ENCODE peak calls at places on chromosome 1, in five cellular contexts. F, T, J, B and N are unnamed samples.

GRCh38 chr1:153352523-153352922 is 3.9 kb upstream of the PGLYRP4 start:
- DNase-seq in F (peak; percentile 42), T (peak; percentile 81), J (peak; percentile 72), B (peak; percentile 87), N (peak; percentile 75)

GRCh38 chr1:39089811-39090519 is 63.8 kb downstream of the NDUFS5 start:
- DNase-seq in F (no peak), T (peak; percentile 44), J (no peak), B (peak; percentile 30), N (peak; percentile 65)

GRCh38 chr1:59043796-59044195 is 253.1 kb upstream of the FGGY start:
- DNase-seq in F (no peak), T (peak; percentile 93), J (peak; percentile 36), B (no peak), N (peak; percentile 83)

GRCh38 chr1:219900882-219901281 is 27.5 kb downstream of the SLC30A10 start:
- DNase-seq in F (no peak), T (no peak), J (no peak), B (no peak), N (no peak)

GRCh38 chr1:248901578-248901977 is 4.5 kb upstream of the PGBD2 start:
- DNase-seq in F (no peak), T (no peak), J (no peak), B (no peak), N (no peak)

GRCh38 chr1:232542633-232543032 is 87.3 kb downstream of the SIPA1L2 start:
- DNase-seq in F (no peak), T (no peak), J (no peak), B (no peak), N (no peak)

GRCh38 chr1:165619647-165620151 is 11.3 kb upstream of the MGST3 start:
- DNase-seq in F (no peak), T (no peak), J (no peak), B (no peak), N (no peak)

GRCh38 chr1:109649380-109649987 is 6.4 kb upstream of the GSTM4 start:
- DNase-seq in F (no peak), T (peak; percentile 78), J (no peak), B (no peak), N (peak; percentile 65)

GRCh38 chr1:41919764-41920397 is 1.2 kb upstream of the HIVEP3 start:
- DNase-seq in F (no peak), T (no peak), J (no peak), B (peak; percentile 33), N (peak; percentile 42)

GRCh38 chr1:2949966-2950925 is 71.0 kb upstream of the ACTRT2 start:
- DNase-seq in F (no peak), T (no peak), J (no peak), B (no peak), N (no peak)

GRCh38 chr1:113219377-113219776 is 146.4 kb downstream of the LRIG2 start:
- DNase-seq in F (no peak), T (no peak), J (no peak), B (peak; percentile 21), N (no peak)

GRCh38 chr1:224884428-224884827 is 45.0 kb upstream of the DNAH14 start:
- DNase-seq in F (no peak), T (peak; percentile 9), J (no peak), B (no peak), N (no peak)

GRCh38 chr1:154324241-154324640 is 1.1 kb upstream of the ATP8B2 start:
- DNase-seq in F (no peak), T (no peak), J (peak; percentile 48), B (no peak), N (no peak)

GRCh38 chr1:12015001-12015491 is 4.3 kb upstream of the MIIP start:
- DNase-seq in F (no peak), T (no peak), J (no peak), B (peak; percentile 25), N (no peak)

GRCh38 chr1:173853074-173853473 is 14.7 kb downstream of the GAS5 start:
- DNase-seq in F (no peak), T (peak; percentile 87), J (no peak), B (no peak), N (peak; percentile 86)

GRCh38 chr1:243422362-243422761 is 166.5 kb downstream of the SDCCAG8 start:
- DNase-seq in F (no peak), T (no peak), J (no peak), B (no peak), N (no peak)

GRCh38 chr1:33170351-33171274 is 11.2 kb downstream of the TRIM62 start:
- DNase-seq in F (no peak), T (no peak), J (no peak), B (peak; percentile 17), N (no peak)

GRCh38 chr1:6180215-6180577 is at the start of gene CHD5:
- DNase-seq in F (no peak), T (no peak), J (peak; percentile 32), B (peak; percentile 78), N (no peak)

GRCh38 chr1:20733361-20733975 is 965 bp upstream of the SH2D5 start:
- DNase-seq in F (no peak), T (no peak), J (no peak), B (no peak), N (no peak)

GRCh38 chr1:57839067-57839466 is 415.2 kb upstream of the DAB1 start:
- DNase-seq in F (no peak), T (peak; percentile 14), J (no peak), B (no peak), N (peak; percentile 22)

GRCh38 chr1:229192031-229192430 is 78.9 kb upstream of the RAB4A start:
- DNase-seq in F (no peak), T (peak; percentile 62), J (no peak), B (no peak), N (peak; percentile 66)

GRCh38 chr1:174746024-174746808 is 253.5 kb upstream of the CACYBP start:
- DNase-seq in F (no peak), T (no peak), J (no peak), B (no peak), N (no peak)

GRCh38 chr1:229645296-229646050 is 19.4 kb downstream of the URB2 start:
- DNase-seq in F (no peak), T (no peak), J (no peak), B (no peak), N (no peak)

GRCh38 chr1:228378453-228379164 is 28.0 kb downstream of the TRIM11 start:
- DNase-seq in F (peak; percentile 34), T (peak; percentile 79), J (peak; percentile 90), B (peak; percentile 69), N (peak; percentile 69)

GRCh38 chr1:193657552-193657951 is 471.1 kb upstream of the B3GALT2 start:
- DNase-seq in F (no peak), T (no peak), J (no peak), B (no peak), N (no peak)

GRCh38 chr1:154456631-154457030 is 45.4 kb upstream of the TDRD10 start:
- DNase-seq in F (no peak), T (peak; percentile 54), J (no peak), B (no peak), N (no peak)

GRCh38 chr1:26999440-26999987 is 6.0 kb downstream of the TRNP1 start:
- DNase-seq in F (peak; percentile 96), T (peak; percentile 93), J (peak; percentile 41), B (no peak), N (peak; percentile 99)

GRCh38 chr1:209405183-209405823 is 178.2 kb upstream of the CAMK1G start:
- DNase-seq in F (peak; percentile 60), T (peak; percentile 72), J (no peak), B (no peak), N (peak; percentile 39)

GRCh38 chr1:111909010-111909409 is 80.5 kb downstream of the KCND3 start:
- DNase-seq in F (no peak), T (no peak), J (no peak), B (no peak), N (no peak)

GRCh38 chr1:20726932-20727745 is 5.4 kb downstream of the SH2D5 start:
- DNase-seq in F (no peak), T (no peak), J (peak; percentile 12), B (no peak), N (no peak)

GRCh38 chr1:100834779-100835645 is 59.6 kb downstream of the EXTL2 start:
- DNase-seq in F (no peak), T (peak; percentile 42), J (no peak), B (no peak), N (peak; percentile 6)

GRCh38 chr1:203323587-203323986 is 18.3 kb downstream of the BTG2 start:
- DNase-seq in F (no peak), T (no peak), J (no peak), B (no peak), N (no peak)

GRCh38 chr1:26848947-26849774 is 13.8 kb upstream of the SFN start:
- DNase-seq in F (peak; percentile 36), T (peak; percentile 41), J (no peak), B (no peak), N (peak; percentile 94)

DNA sequence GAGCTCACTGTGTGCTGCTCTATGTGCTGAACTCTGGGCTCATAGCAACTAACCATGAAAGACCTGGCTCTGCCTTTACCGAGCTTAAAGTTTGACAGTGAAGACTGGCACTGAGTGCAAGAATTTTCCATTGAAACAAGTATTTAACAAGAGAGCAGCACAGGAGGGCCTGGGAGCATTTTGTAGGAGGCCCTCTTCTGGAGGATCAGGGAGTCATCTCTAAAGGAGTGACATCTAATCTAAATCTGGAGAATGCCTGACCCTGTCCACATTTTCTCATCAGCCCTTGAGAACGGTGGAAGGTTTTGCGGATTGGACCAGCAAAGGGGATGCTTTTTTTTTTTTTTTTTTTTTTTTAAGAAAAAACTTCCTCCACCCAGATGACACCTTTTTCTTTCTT is 150.8 kb downstream of the ROR1 start:
- DNase-seq in F (no peak), T (peak; percentile 21), J (no peak), B (no peak), N (no peak)
- TF ChIP-seq CTCF in F (peak; percentile 5), T (peak; percentile 39), J (no peak), B (no peak), N (no peak)

GRCh38 chr1:31453384-31454079 is 40.5 kb downstream of the SERINC2 start:
- DNase-seq in F (no peak), T (no peak), J (no peak), B (no peak), N (no peak)

GRCh38 chr1:31460027-31460426 is 47.0 kb downstream of the SERINC2 start:
- DNase-seq in F (no peak), T (peak; percentile 49), J (no peak), B (peak; percentile 25), N (peak; percentile 45)

DNA sequence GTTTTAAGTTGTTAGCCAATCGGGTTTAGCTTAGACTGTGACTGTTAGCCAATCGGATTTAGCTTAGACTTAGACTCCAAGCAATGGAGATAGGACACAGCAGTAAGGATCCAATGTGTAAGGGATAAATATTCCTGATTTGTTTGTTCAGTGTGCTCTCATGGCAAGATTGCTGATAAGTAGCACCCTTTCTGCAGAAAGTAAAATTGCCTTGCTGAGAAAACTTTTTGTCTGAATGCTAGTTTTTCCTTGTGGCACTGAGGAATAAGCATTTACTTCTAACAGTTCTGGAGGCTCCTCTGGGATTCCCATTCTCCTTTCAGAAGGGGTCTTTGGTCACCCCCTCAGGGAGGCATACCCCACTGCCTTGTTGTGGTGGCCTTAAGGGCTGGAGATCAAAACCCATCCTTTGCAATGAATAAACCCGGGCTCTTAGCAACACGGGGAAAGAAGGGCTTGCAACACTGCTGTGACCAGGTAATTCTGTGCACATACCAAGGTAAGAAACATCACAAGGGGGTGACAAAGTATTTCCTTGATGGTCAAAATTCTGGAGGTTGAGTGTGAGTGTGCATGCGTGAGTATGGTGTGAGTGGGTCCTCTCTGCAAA is 45.4 kb downstream of the SERINC2 start:
- DNase-seq in F (no peak), T (no peak), J (no peak), B (no peak), N (no peak)
- H3K4me3 ChIP-seq in F (no peak overlapping the region), T (no peak overlapping the region), J (no peak overlapping the region), B (no peak overlapping the region), N (no peak overlapping the region)

GRCh38 chr1:53450225-53450624 is 9.0 kb upstream of the DMRTB1 start:
- DNase-seq in F (no peak), T (no peak), J (no peak), B (no peak), N (no peak)
- TF ChIP-seq CTCF in F (peak; percentile 30), T (peak; percentile 60), J (no peak), B (peak; percentile 54), N (peak; percentile 42)

GRCh38 chr1:202213361-202214088 is 19.9 kb downstream of the LGR6 start:
- DNase-seq in F (no peak), T (no peak), J (no peak), B (peak; percentile 95), N (no peak)
- H3K4me3 ChIP-seq in F (no peak overlapping the region), T (no peak overlapping the region), J (no peak overlapping the region), B (no peak overlapping the region), N (peak overlapping the region; percentile 19)